ENCODE peak calls at places on chromosomes 1 and 21, in seven cellular contexts. O, V, D, A, S, E and X are unnamed samples.
A peak's percentile ranks its signal among the peaks of the same experiment; 100 is the strongest.

GRCh38 chr1:231629132-231629531 is 2.5 kb downstream of the DISC1 start:
- DNase-seq in A (no peak), S (no peak), D (no peak), O (no peak), E (no peak), V (peak; percentile 74), X (no peak)

GRCh38 chr1:183417691-183418491 is at the start of gene NMNAT2:
- DNase-seq in E (peak; percentile 64), D (no peak), V (peak; percentile 9), A (no peak), O (peak; percentile 52), S (no peak), X (no peak)

GRCh38 chr1:21022279-21023040 is 154.2 kb downstream of the EIF4G3 start:
- DNase-seq in A (peak; percentile 93), D (no peak), O (peak; percentile 90), V (peak; percentile 99), S (peak; percentile 30), E (no peak), X (no peak)

GRCh38 chr21:32147041-32147440 is 131.8 kb downstream of the MIS18A start:
- DNase-seq in D (no peak), O (no peak), A (no peak), E (no peak), V (no peak), S (no peak), X (no peak)

GRCh38 chr1:206415913-206416312 is 54.4 kb upstream of the IKBKE start:
- DNase-seq in V (peak; percentile 7), A (no peak), D (no peak), E (no peak), O (no peak), S (no peak), X (no peak)

GRCh38 chr1:29126198-29126597 is 2.5 kb upstream of the TMEM200B start:
- DNase-seq in S (no peak), D (no peak), V (no peak), E (no peak), A (no peak), O (no peak), X (no peak)

GRCh38 chr21:36747815-36748381 is 49.0 kb downstream of the SIM2 start:
- DNase-seq in S (no peak), O (peak; percentile 62), A (no peak), D (no peak), E (no peak), V (peak; percentile 31), X (no peak)

GRCh38 chr1:54167422-54168139 is 14.8 kb upstream of the CDCP2 start:
- DNase-seq in V (no peak), A (no peak), D (no peak), S (no peak), E (peak; percentile 51), O (no peak), X (peak; percentile 37)

GRCh38 chr21:33761104-33762036 is 119.1 kb downstream of the ITSN1 start:
- DNase-seq in A (peak; percentile 88), D (no peak), V (peak; percentile 98), O (no peak), E (no peak), S (no peak), X (no peak)

GRCh38 chr1:210025870-210026269 is 87.9 kb downstream of the SYT14 start:
- DNase-seq in A (no peak), S (no peak), O (no peak), D (no peak), E (no peak), V (no peak), X (no peak)

GRCh38 chr21:23542097-23542496 is 2065.2 kb downstream of the MRPL39 start:
- DNase-seq in O (no peak), V (no peak), S (no peak), E (no peak), D (no peak), A (no peak), X (no peak)

GRCh38 chr1:216502528-216503162 is 79.4 kb upstream of the USH2A start:
- DNase-seq in S (no peak), A (no peak), E (no peak), D (no peak), V (no peak), O (no peak), X (no peak)

GRCh38 chr1:221644176-221644510 is 97.7 kb downstream of the DUSP10 start:
- DNase-seq in E (no peak), D (no peak), S (no peak), O (no peak), V (no peak), A (no peak), X (no peak)

GRCh38 chr1:104671684-104672353 is 922.1 kb downstream of the AMY1C start:
- DNase-seq in E (no peak), D (no peak), S (no peak), V (no peak), A (no peak), O (no peak), X (no peak)

GRCh38 chr1:119742193-119742592 is 26.5 kb downstream of the HMGCS2 start:
- DNase-seq in S (no peak), V (no peak), A (no peak), D (no peak), E (peak; percentile 41), O (no peak), X (no peak)

GRCh38 chr1:23393706-23394105 is 24.1 kb upstream of the ZNF436 start:
- DNase-seq in O (no peak), E (peak; percentile 83), D (no peak), A (no peak), S (no peak), V (peak; percentile 89), X (no peak)

GRCh38 chr1:29532285-29532684 is 296.0 kb downstream of the PTPRU start:
- DNase-seq in S (no peak), A (no peak), D (no peak), E (no peak), V (no peak), O (no peak), X (peak; percentile 18)

GRCh38 chr1:6252374-6252710 is 8.4 kb downstream of the HES3 start:
- DNase-seq in D (no peak), A (no peak), O (no peak), S (no peak), V (no peak), E (peak; percentile 56), X (no peak)

GRCh38 chr21:33760641-33761103 is 118.4 kb downstream of the ITSN1 start:
- DNase-seq in A (peak; percentile 74), O (no peak), V (peak; percentile 83), E (no peak), S (no peak), D (no peak), X (no peak)

GRCh38 chr1:18950415-18951026 is 6.0 kb downstream of the IFFO2 start:
- DNase-seq in A (no peak), S (no peak), E (peak; percentile 89), D (no peak), O (no peak), V (no peak), X (no peak)

GRCh38 chr1:215833936-215834729 is 267.0 kb downstream of the KCTD3 start:
- DNase-seq in S (no peak), V (peak; percentile 18), O (no peak), E (no peak), A (no peak), D (no peak), X (no peak)

GRCh38 chr1:220788900-220789299 is 2.2 kb downstream of the MTARC1 start:
- DNase-seq in S (no peak), A (no peak), D (no peak), O (no peak), V (no peak), E (no peak), X (no peak)

GRCh38 chr1:225863167-225863566 is 19.0 kb downstream of the TMEM63A start:
- DNase-seq in D (no peak), V (peak; percentile 45), S (no peak), E (no peak), A (no peak), O (no peak), X (no peak)

GRCh38 chr1:186536272-186536905 is 75.5 kb upstream of the PDC start:
- DNase-seq in E (no peak), A (no peak), V (peak; percentile 44), O (no peak), S (no peak), D (no peak), X (no peak)

GRCh38 chr1:1106510-1107221 is 9.2 kb downstream of the C1orf159 start:
- DNase-seq in D (no peak), V (no peak), S (no peak), A (no peak), E (peak; percentile 64), O (no peak), X (peak; percentile 82)